ENCODE peak calls at places on chromosome 17, in four cellular contexts. H is astrocyte of the spinal cord, B is progenitor cell of endocrine pancreas, M is fibroblast of pulmonary artery. Z is an unnamed sample.

GRCh38 chr17:69357701-69358100 is 30.8 kb upstream of the ABCA5 start:
- DNase-seq in M (no peak), H (no peak), B (no peak), Z (no peak)

GRCh38 chr17:40063034-40063765 is 435 bp downstream of the THRA start:
- DNase-seq in B (peak), M (peak), H (no peak), Z (no peak)

GRCh38 chr17:4545217-4545951 is 9.8 kb downstream of the MYBBP1A start:
- DNase-seq in H (no peak), B (no peak), M (no peak), Z (no peak)

GRCh38 chr17:31116167-31116566 is 21.4 kb downstream of the NF1 start:
- DNase-seq in H (no peak), M (no peak), B (no peak), Z (no peak)

GRCh38 chr17:14776791-14777190 is 475.9 kb downstream of the HS3ST3B1 start:
- DNase-seq in M (no peak), B (no peak), H (peak), Z (no peak)

GRCh38 chr17:78857266-78857665 is 16.7 kb upstream of the USP36 start:
- DNase-seq in B (no peak), M (no peak), H (no peak), Z (no peak)

GRCh38 chr17:63699638-63700527 is at the start of gene LIMD2:
- DNase-seq in B (peak), M (peak), H (peak), Z (peak)

GRCh38 chr17:61412860-61413653 is 13.4 kb downstream of the TBX2 start:
- DNase-seq in H (no peak), M (no peak), B (no peak), Z (no peak)

GRCh38 chr17:36594626-36595401 is 3.1 kb downstream of the DHRS11 start:
- DNase-seq in B (no peak), M (no peak), H (no peak), Z (no peak)

GRCh38 chr17:746783-747629 is 5.1 kb downstream of the GEMIN4 start:
- DNase-seq in H (no peak), B (no peak), M (no peak), Z (no peak)

GRCh38 chr17:6286239-6286638 is 148.7 kb downstream of the AIPL1 start:
- DNase-seq in M (no peak), H (no peak), B (no peak), Z (no peak)

DNA sequence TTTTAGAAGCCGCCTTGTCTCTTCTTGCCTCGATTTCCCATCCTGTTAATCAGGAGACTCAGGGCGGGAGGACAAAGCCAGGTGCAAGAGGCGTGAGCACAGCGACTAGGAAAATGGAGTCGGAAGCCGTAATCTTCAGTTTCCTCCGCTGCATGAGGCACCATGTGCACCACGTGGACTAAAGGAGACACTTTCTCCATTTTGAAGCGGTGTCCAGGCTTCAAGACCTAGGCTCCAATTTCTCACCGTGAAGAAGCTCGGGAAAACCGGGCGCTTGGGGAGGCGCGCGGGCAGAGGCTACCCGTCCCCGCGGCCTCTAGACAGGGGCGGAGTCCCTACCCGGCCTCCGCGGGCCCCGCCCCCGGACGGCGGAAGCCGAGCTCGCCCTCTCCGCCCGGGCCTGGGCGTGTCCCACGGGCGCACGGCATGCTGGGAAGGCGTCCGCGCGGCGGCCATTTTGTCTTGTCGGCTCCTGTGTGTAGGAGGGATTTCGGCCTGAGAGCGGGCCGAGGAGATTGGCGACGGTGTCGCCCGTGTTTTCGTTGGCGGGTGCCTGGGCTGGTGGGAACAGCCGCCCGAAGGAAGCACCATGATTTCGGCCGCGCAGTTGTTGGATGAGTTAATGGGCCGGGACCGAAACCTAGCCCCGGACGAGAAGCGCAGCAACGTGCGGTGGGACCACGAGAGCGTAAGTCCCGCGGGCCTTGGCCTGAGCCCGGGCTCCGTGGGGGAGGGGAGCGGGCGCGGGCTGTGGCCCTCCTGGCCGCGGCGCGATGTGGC is at the start of gene LUC7L3:
- DNase-seq in B (peak), M (peak), H (peak), Z (peak)
- TF ChIP-seq CTCF in B (no peak), M (no peak), H (no peak), Z (no peak)

DNA sequence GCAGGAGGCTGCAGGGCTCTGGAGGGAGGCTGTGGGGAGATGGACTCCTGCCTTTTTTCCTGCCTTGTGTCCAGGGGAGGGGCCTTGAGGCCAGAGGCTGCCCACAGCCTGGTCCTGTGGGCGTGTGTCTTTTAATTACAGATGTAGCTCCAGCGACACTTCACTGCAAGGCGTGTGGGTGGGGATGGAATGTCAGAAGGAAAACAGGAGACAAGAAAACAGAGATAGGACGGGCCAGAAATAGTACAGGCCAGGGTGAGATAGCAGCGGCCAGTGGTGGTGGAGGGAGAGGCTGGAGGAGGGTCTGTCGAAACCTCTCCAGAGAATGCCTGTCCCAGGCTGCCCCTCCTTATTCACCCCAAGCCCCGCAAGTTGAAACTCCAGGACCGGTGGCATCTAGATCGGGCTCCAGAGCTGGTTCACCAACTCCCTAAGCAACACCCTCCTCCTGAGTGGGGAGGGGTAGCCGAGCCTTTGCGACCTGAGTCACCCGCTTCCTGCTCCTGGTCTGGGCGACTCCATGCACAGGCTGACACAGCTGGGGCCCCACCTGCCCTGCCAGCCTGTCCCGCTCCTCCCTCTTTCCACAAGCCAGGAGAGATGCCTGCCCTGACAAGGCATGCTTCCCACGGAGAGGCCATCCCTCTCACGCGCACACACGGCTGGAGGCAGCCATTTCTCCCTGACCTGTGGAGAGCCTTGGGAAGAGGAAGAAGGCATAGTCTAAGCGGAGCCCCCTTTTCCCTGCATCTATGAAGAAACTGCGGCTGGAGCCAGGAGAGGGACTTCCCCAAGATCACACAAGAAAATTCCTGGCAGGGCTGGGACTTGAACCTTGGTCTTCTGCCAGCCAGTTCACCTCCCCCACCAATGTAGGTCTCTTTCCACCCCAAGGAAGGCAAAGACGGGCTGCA is 6.6 kb upstream of the JUP start:
- DNase-seq in B (no peak), M (peak), H (no peak), Z (no peak)
- TF ChIP-seq CTCF in B (no peak), M (no peak), H (no peak), Z (no peak)

DNA sequence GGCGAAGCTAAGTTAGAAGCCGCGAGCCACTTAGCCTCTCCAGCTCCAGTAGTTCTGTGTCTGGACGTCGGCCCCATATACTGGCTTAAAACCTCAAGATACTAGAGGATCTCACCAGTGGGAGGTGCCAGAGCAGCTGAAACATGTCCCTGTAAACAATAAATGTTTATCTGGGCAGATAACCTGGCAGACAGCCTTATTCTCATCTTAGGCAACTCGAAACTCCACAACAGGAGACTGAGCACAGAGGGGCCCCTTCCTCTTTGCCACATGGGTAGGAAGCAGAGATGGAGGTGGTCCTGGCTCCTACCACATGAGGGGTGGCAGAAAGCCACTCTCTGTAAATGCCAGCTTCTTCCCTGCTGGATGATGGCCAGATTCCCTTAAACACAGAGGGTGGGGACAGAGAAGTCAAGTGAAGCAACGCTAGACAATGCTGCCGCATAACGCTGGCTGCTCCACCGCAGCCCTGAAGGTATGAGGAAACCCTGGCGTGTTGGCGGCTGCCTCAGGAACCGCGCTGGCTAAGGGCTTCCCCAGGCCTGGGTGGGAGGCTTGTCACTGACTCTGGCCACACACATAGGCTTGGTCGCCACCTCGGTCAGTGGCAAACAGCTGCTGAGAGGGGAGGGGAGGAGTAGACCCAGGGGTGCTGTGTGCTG is 67.9 kb downstream of the HIC1 start:
- DNase-seq in M (peak), H (peak), B (no peak), Z (peak)
- TF ChIP-seq CTCF in M (peak), H (peak), B (no peak), Z (no peak)

GRCh38 chr17:44527954-44528353 is 24.7 kb upstream of the GPATCH8 start:
- DNase-seq in H (no peak), M (no peak), B (no peak), Z (no peak)

GRCh38 chr17:44523672-44523972 is 20.4 kb upstream of the GPATCH8 start:
- DNase-seq in M (no peak), B (no peak), H (no peak), Z (no peak)

GRCh38 chr17:44527102-44527501 is 23.9 kb upstream of the GPATCH8 start:
- DNase-seq in B (no peak), H (no peak), M (no peak), Z (no peak)

GRCh38 chr17:44518032-44518431 is 14.8 kb upstream of the GPATCH8 start:
- DNase-seq in H (no peak), M (no peak), B (no peak), Z (no peak)

DNA sequence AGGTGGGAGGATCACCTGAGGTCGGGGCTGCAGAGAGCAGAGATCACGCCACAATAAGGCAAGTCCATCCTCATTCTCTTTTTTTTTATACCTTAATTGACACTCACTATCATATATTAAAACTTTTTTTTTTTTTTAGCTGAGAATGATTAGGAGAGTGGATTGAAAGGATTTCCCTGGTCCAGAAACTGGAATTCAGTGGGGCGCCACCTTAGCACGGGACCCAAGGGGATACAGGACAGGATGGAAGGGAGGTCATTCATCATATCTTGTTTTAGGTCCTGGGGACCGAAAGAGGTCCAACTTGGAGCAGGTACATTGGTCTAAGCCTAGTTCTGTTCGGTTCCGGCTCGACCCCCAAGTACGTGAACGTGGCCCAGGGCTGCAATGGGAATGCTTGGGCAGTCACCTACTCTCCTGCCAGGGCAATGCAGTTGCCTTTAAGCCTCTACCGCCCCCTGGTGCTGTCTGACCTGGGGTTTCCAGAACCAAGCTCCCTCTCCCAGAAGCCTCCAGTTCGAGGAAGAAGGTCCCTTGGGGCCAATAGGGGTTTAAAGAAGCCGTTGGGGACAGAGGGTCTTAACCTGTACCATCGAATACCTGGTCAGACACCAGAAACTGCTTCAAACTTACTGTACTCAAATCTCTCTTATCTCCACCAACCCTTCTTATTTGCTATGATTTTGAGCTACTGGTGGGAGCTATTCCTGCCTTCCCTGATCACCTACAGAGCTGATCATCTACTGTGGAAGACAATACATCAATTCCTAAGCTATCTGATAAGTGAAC is 19.9 kb upstream of the GPATCH8 start:
- DNase-seq in M (peak), B (no peak), H (peak), Z (peak)
- TF ChIP-seq CTCF in M (peak), B (peak), H (peak), Z (peak)